ENCODE peak calls at places on chromosomes 4 and X, in four cellular contexts. One of them, this sample, is unnamed.
A peak's percentile ranks its signal among the peaks of the same experiment; 100 is the strongest.

GRCh38 chr4:89158884-89159503 is 47.7 kb downstream of the TIGD2 start:
- DNase-seq in DND-41: no peak
- DNase-seq in astrocyte: peak; percentile 18
- DNase-seq in IMR-90: peak; percentile 43
- DNase-seq in this sample: peak; percentile 40

GRCh38 chr4:23333946-23334878 is 555.6 kb downstream of the PPARGC1A start:
- DNase-seq in DND-41: peak; percentile 66
- DNase-seq in astrocyte: peak; percentile 100
- DNase-seq in IMR-90: peak; percentile 71
- DNase-seq in this sample: peak; percentile 65

GRCh38 chrX:128458888-128459287 is 406.7 kb upstream of the ACTRT1 start:
- DNase-seq in DND-41: no peak
- DNase-seq in astrocyte: peak; percentile 57
- DNase-seq in IMR-90: peak; percentile 5
- DNase-seq in this sample: no peak

GRCh38 chrX:75155454-75155829 is 641 bp downstream of the ABCB7 start:
- DNase-seq in DND-41: no peak
- DNase-seq in astrocyte: no peak
- DNase-seq in IMR-90: peak; percentile 4
- DNase-seq in this sample: peak; percentile 17

GRCh38 chr4:118968813-118969212 is 80.2 kb downstream of the SYNPO2 start:
- DNase-seq in DND-41: no peak
- DNase-seq in astrocyte: no peak
- DNase-seq in IMR-90: no peak
- DNase-seq in this sample: peak; percentile 45

GRCh38 chrX:118226060-118226428 is 109.4 kb upstream of the KLHL13 start:
- DNase-seq in DND-41: no peak
- DNase-seq in astrocyte: peak; percentile 14
- DNase-seq in IMR-90: no peak
- DNase-seq in this sample: peak; percentile 6

GRCh38 chr4:33974270-33974669 is 2270.0 kb downstream of the ARAP2 start:
- DNase-seq in DND-41: no peak
- DNase-seq in astrocyte: no peak
- DNase-seq in IMR-90: no peak
- DNase-seq in this sample: no peak

GRCh38 chr4:7303561-7303960 is 111.2 kb downstream of the SORCS2 start:
- DNase-seq in DND-41: no peak
- DNase-seq in astrocyte: no peak
- DNase-seq in IMR-90: no peak
- DNase-seq in this sample: no peak

GRCh38 chr4:144656857-144657256 is 10.9 kb downstream of the HHIP start:
- DNase-seq in DND-41: no peak
- DNase-seq in astrocyte: no peak
- DNase-seq in IMR-90: peak; percentile 16
- DNase-seq in this sample: no peak

GRCh38 chr4:106695846-106696245 is 327.3 kb upstream of the GIMD1 start:
- DNase-seq in DND-41: no peak
- DNase-seq in astrocyte: peak; percentile 30
- DNase-seq in IMR-90: no peak
- DNase-seq in this sample: no peak

GRCh38 chr4:47855350-47855749 is 17.5 kb upstream of the CORIN start:
- DNase-seq in DND-41: no peak
- DNase-seq in astrocyte: peak; percentile 68
- DNase-seq in IMR-90: peak; percentile 98
- DNase-seq in this sample: peak; percentile 83

GRCh38 chrX:20455001-20455400 is 188.3 kb upstream of the RPS6KA3 start:
- DNase-seq in DND-41: no peak
- DNase-seq in astrocyte: no peak
- DNase-seq in IMR-90: no peak
- DNase-seq in this sample: peak; percentile 0

GRCh38 chr4:14827111-14827510 is 175.2 kb upstream of the CPEB2 start:
- DNase-seq in DND-41: no peak
- DNase-seq in astrocyte: no peak
- DNase-seq in IMR-90: peak; percentile 2
- DNase-seq in this sample: peak; percentile 1

GRCh38 chr4:14719053-14719452 is 283.2 kb upstream of the CPEB2 start:
- DNase-seq in DND-41: no peak
- DNase-seq in astrocyte: peak; percentile 61
- DNase-seq in IMR-90: peak; percentile 7
- DNase-seq in this sample: peak; percentile 24

GRCh38 chr4:4780634-4781287 is 78.7 kb upstream of the MSX1 start:
- DNase-seq in DND-41: no peak
- DNase-seq in astrocyte: peak; percentile 66
- DNase-seq in IMR-90: peak; percentile 88
- DNase-seq in this sample: peak; percentile 34

GRCh38 chr4:114497116-114497515 is 101.5 kb upstream of the UGT8 start:
- DNase-seq in DND-41: no peak
- DNase-seq in astrocyte: no peak
- DNase-seq in IMR-90: no peak
- DNase-seq in this sample: no peak

GRCh38 chr4:154014401-154015105 is 225.7 kb upstream of the SFRP2 start:
- DNase-seq in DND-41: no peak
- DNase-seq in astrocyte: no peak
- DNase-seq in IMR-90: no peak
- DNase-seq in this sample: peak; percentile 13

GRCh38 chrX:154712781-154713391 is 38.0 kb downstream of the GAB3 start:
- DNase-seq in DND-41: no peak
- DNase-seq in astrocyte: peak; percentile 80
- DNase-seq in IMR-90: peak; percentile 73
- DNase-seq in this sample: peak; percentile 66

GRCh38 chrX:72609313-72609712 is 36.7 kb upstream of the HDAC8 start:
- DNase-seq in DND-41: no peak
- DNase-seq in astrocyte: no peak
- DNase-seq in IMR-90: peak; percentile 6
- DNase-seq in this sample: peak; percentile 10

GRCh38 chrX:83535417-83536244 is 27.5 kb downstream of the POU3F4 start:
- DNase-seq in DND-41: peak; percentile 5
- DNase-seq in astrocyte: peak; percentile 3
- DNase-seq in IMR-90: no peak
- DNase-seq in this sample: no peak
- H3K4me3 ChIP-seq in DND-41: peak overlapping the region; percentile 7
- H3K4me3 ChIP-seq in astrocyte: peak overlapping the region; percentile 34
- H3K4me3 ChIP-seq in IMR-90: no peak overlapping the region
- H3K4me3 ChIP-seq in this sample: no peak overlapping the region

GRCh38 chrX:104486691-104487090 is 79.3 kb upstream of the IL1RAPL2 start:
- DNase-seq in DND-41: no peak
- DNase-seq in astrocyte: no peak
- DNase-seq in IMR-90: no peak
- DNase-seq in this sample: no peak

GRCh38 chrX:104482757-104483156 is 83.2 kb upstream of the IL1RAPL2 start:
- DNase-seq in DND-41: no peak
- DNase-seq in astrocyte: no peak
- DNase-seq in IMR-90: no peak
- DNase-seq in this sample: no peak
- TF ChIP-seq CTCF in DND-41: peak; percentile 11
- TF ChIP-seq CTCF in astrocyte: no peak
- TF ChIP-seq CTCF in IMR-90: no peak
- TF ChIP-seq CTCF in this sample: peak; percentile 17

GRCh38 chr4:42490015-42490414 is 92.7 kb downstream of the SHISA3 start:
- DNase-seq in DND-41: no peak
- DNase-seq in astrocyte: no peak
- DNase-seq in IMR-90: no peak
- DNase-seq in this sample: no peak

GRCh38 chr4:42487230-42487629 is 89.9 kb downstream of the SHISA3 start:
- DNase-seq in DND-41: no peak
- DNase-seq in astrocyte: no peak
- DNase-seq in IMR-90: no peak
- DNase-seq in this sample: no peak

GRCh38 chr4:42488114-42488513 is 90.8 kb downstream of the SHISA3 start:
- DNase-seq in DND-41: no peak
- DNase-seq in astrocyte: no peak
- DNase-seq in IMR-90: no peak
- DNase-seq in this sample: no peak

GRCh38 chr4:42489095-42489494 is 91.8 kb downstream of the SHISA3 start:
- DNase-seq in DND-41: no peak
- DNase-seq in astrocyte: no peak
- DNase-seq in IMR-90: no peak
- DNase-seq in this sample: no peak

DNA sequence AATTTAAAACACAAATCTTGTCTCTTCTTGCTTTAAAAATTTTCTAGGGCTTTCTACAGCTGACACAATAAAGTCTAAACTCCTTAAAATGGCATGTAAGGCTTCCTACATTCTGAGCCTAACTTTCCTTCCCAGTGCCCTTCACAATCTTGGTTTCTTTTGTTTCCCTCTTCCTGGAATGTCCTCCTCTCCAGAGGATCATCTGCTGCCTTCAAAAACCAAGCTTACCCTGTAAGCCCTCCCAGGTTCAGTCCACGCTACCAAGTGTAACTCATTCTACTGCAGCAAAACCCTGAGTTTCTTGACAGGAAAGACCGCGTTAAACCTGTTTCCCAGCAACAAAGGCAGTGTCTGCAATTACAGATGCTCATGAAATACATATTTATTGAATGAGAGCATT is 91.3 kb downstream of the SHISA3 start:
- DNase-seq in DND-41: no peak
- DNase-seq in astrocyte: no peak
- DNase-seq in IMR-90: no peak
- DNase-seq in this sample: no peak
- H3K4me3 ChIP-seq in DND-41: no peak overlapping the region
- H3K4me3 ChIP-seq in astrocyte: no peak overlapping the region
- H3K4me3 ChIP-seq in IMR-90: no peak overlapping the region
- H3K4me3 ChIP-seq in this sample: no peak overlapping the region

GRCh38 chrX:8738588-8739189 is 6.8 kb upstream of the ANOS1 start:
- DNase-seq in DND-41: peak; percentile 24
- DNase-seq in astrocyte: no peak
- DNase-seq in IMR-90: peak; percentile 29
- DNase-seq in this sample: peak; percentile 36
- TF ChIP-seq CTCF in DND-41: peak; percentile 67
- TF ChIP-seq CTCF in astrocyte: peak; percentile 60
- TF ChIP-seq CTCF in IMR-90: peak; percentile 59
- TF ChIP-seq CTCF in this sample: peak; percentile 48

GRCh38 chr4:42638993-42639392 is 17.9 kb downstream of the ATP8A1 start:
- DNase-seq in DND-41: no peak
- DNase-seq in astrocyte: no peak
- DNase-seq in IMR-90: no peak
- DNase-seq in this sample: no peak
- H3K4me3 ChIP-seq in DND-41: no peak overlapping the region
- H3K4me3 ChIP-seq in astrocyte: no peak overlapping the region
- H3K4me3 ChIP-seq in IMR-90: no peak overlapping the region
- H3K4me3 ChIP-seq in this sample: no peak overlapping the region

GRCh38 chr4:41751325-41752061 is 3.0 kb upstream of the PHOX2B start:
- DNase-seq in DND-41: no peak
- DNase-seq in astrocyte: no peak
- DNase-seq in IMR-90: no peak
- DNase-seq in this sample: no peak
- TF ChIP-seq CTCF in DND-41: no peak
- TF ChIP-seq CTCF in astrocyte: no peak
- TF ChIP-seq CTCF in IMR-90: peak; percentile 37
- TF ChIP-seq CTCF in this sample: no peak

GRCh38 chrX:63349307-63349706 is 1.8 kb downstream of the SPIN4 start:
- DNase-seq in DND-41: peak; percentile 8
- DNase-seq in astrocyte: no peak
- DNase-seq in IMR-90: no peak
- DNase-seq in this sample: no peak
- H3K4me3 ChIP-seq in DND-41: peak overlapping the region; percentile 56
- H3K4me3 ChIP-seq in astrocyte: no peak overlapping the region
- H3K4me3 ChIP-seq in IMR-90: no peak overlapping the region
- H3K4me3 ChIP-seq in this sample: no peak overlapping the region

GRCh38 chrX:145910017-145910416 is 92.4 kb downstream of the SLITRK2 start:
- DNase-seq in DND-41: no peak
- DNase-seq in astrocyte: no peak
- DNase-seq in IMR-90: no peak
- DNase-seq in this sample: no peak
- TF ChIP-seq CTCF in DND-41: no peak
- TF ChIP-seq CTCF in astrocyte: no peak
- TF ChIP-seq CTCF in IMR-90: no peak
- TF ChIP-seq CTCF in this sample: no peak

This sample was measured in fibroblast of villous mesenchyme.